ENCODE peak calls at places on chromosomes 2 and 18, in six cellular contexts. G is uterus, R is fibroblast of lung, A is right atrium auricular region, P is cardiac fibroblast, E is fibroblast of mammary gland. F is an unnamed sample.
A peak's percentile ranks its signal among the peaks of the same experiment; 100 is the strongest.

GRCh38 chr2:240962371-240963064 is 35.9 kb upstream of the SNED1 start:
- DNase-seq in G (peak; percentile 86), R (peak; percentile 95), P (peak; percentile 34), E (peak; percentile 66), A (peak; percentile 68), F (no peak)

GRCh38 chr2:150282821-150283309 is 204.6 kb downstream of the RND3 start:
- DNase-seq in G (peak; percentile 22), R (peak; percentile 70), P (no peak), E (peak; percentile 45), A (no peak), F (peak; percentile 79)

GRCh38 chr2:240347949-240348500 is 87.4 kb upstream of the GPC1 start:
- DNase-seq in E (no peak), P (no peak), R (no peak), G (no peak), A (no peak), F (no peak)

GRCh38 chr2:127261835-127262234 is 32.1 kb downstream of the ERCC3 start:
- DNase-seq in A (no peak), E (peak; percentile 6), G (no peak), P (peak; percentile 8), R (peak; percentile 94), F (peak; percentile 86)

GRCh38 chr18:63137999-63138448 is 181.5 kb downstream of the BCL2 start:
- DNase-seq in G (no peak), R (no peak), P (no peak), A (no peak), E (no peak), F (no peak)

GRCh38 chr2:118232391-118233255 is 144.4 kb downstream of the INSIG2 start:
- DNase-seq in R (no peak), A (no peak), G (no peak), E (no peak), P (no peak), F (no peak)

GRCh38 chr2:14722919-14723559 is 90.5 kb downstream of the LRATD1 start:
- DNase-seq in R (no peak), G (no peak), E (peak; percentile 45), A (no peak), P (no peak), F (no peak)

GRCh38 chr18:72541871-72542690 is 2.1 kb downstream of the CBLN2 start:
- DNase-seq in P (no peak), A (no peak), G (no peak), R (no peak), E (no peak), F (no peak)

GRCh38 chr2:180776924-180777323 is 203.5 kb upstream of the UBE2E3 start:
- DNase-seq in E (no peak), G (no peak), P (no peak), R (peak; percentile 23), A (no peak), F (peak; percentile 57)

DNA sequence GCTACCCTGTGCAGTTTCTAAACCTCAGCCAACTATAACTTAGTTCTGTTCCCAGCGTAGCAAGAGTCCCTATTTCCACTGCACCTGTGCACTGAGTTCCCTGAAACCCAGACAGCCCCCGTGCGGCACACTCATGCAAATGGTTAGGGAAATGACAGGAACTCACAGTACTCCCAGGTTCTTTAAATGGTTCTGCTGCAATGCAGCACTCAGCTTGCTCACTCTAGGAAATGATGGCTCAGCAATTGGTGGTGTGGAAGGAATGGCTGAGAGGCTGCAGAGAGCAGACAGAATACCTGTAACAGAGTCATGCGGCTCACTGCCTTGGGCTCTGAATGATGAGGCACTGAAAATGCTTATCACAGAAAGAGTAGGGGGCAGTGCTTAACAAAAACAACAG is 143.0 kb downstream of the RAD51AP2 start:
- DNase-seq in R (no peak), P (no peak), A (no peak), E (no peak), G (no peak), F (no peak)
- TF ChIP-seq CTCF in R (no peak), P (no peak), A (no peak), E (no peak), G (no peak), F (no peak)

GRCh38 chr2:136116813-136117390 is 1.0 kb downstream of the CXCR4 start:
- DNase-seq in A (no peak), R (no peak), G (no peak), P (peak; percentile 16), E (no peak), F (no peak)
- H3K4me3 ChIP-seq in A (peak overlapping the region; percentile 52), R (no peak overlapping the region), G (peak overlapping the region; percentile 27), P (peak overlapping the region; percentile 46), E (no peak overlapping the region), F (no peak overlapping the region)

DNA sequence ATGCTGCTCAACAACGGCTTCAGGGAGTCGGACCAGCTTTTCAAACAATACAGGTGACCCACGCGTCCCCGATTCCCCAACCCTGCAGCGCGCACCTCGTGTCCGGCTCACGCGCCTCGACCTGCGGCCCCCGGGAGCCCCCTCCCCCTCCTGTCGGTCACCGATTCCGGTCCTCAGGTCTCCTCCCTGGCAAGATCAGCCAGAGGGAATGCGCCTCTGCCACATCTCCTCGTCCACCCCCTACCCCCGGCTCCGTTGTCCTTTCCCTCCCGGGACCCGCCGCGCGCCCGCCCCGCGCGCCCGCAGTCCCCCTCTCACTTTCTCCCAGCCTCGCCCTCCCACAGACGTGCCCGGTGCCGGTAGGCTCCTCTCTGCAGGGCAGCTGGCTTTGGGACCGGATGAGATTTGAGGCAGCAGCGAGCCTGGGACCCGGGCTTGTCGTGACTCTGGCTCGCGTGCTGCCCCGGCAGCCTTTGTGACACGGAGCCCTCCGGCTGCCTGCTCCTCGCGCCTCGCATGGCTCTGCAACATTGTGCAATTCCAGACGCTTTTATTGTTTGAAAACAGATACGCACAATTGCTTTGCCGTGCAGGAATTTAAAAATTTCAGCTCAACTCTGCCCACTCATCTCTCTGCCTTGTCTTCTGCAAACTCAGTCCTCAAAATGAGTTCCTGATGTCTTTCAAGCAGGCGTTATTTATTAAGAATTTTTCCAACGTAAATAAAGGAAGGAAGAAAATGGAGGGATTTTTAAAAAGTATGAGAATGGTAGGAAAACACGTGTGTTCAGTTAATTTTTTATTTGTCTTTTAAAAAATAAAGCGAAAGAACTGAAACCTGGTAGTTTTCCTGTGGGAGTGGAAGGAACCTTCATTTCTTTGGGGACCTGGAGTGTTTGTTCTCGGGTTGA is 687 bp downstream of the TTC39C start:
- DNase-seq in P (peak; percentile 70), R (peak; percentile 71), G (peak; percentile 59), A (peak; percentile 77), E (peak; percentile 81), F (peak; percentile 87)
- TF ChIP-seq CTCF in P (no peak), R (no peak), G (no peak), A (no peak), E (no peak), F (no peak)

GRCh38 chr18:64416990-64417389 is 268.1 kb upstream of the LINC00305 start:
- DNase-seq in G (no peak), P (no peak), A (no peak), R (no peak), E (no peak), F (no peak)

GRCh38 chr18:64410685-64411084 is 261.8 kb upstream of the LINC00305 start:
- DNase-seq in P (no peak), G (no peak), A (no peak), E (no peak), R (no peak), F (no peak)

GRCh38 chr18:64419156-64419555 is 270.3 kb upstream of the LINC00305 start:
- DNase-seq in P (no peak), A (no peak), G (no peak), E (no peak), R (no peak), F (no peak)

GRCh38 chr18:64409511-64409910 is 260.6 kb upstream of the LINC00305 start:
- DNase-seq in E (peak; percentile 1), R (peak; percentile 5), G (no peak), P (peak; percentile 0), A (no peak), F (no peak)

DNA sequence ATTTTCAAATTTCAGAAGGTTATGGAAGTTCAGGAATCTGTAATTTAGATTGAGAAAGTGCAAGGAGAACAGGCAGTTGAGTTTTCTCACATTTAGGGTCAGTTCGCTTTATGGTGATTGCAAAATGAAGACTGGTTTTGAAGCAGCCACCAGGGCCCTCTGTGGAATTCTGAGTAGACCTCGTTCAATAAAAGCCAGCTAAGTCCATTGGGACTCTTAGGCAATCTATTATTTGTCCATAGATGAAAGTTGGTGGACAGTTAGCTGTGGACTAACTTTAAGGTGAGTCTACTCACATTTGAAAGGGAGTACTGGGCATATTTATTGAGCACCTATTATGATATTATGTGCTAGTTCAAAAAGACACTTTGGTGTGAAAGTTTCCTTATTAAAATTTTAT is 266.3 kb upstream of the LINC00305 start:
- DNase-seq in P (no peak), E (no peak), G (no peak), R (no peak), A (no peak), F (no peak)
- H3K4me3 ChIP-seq in P (no peak overlapping the region), E (no peak overlapping the region), G (no peak overlapping the region), R (no peak overlapping the region), A (no peak overlapping the region), F (no peak overlapping the region)

DNA sequence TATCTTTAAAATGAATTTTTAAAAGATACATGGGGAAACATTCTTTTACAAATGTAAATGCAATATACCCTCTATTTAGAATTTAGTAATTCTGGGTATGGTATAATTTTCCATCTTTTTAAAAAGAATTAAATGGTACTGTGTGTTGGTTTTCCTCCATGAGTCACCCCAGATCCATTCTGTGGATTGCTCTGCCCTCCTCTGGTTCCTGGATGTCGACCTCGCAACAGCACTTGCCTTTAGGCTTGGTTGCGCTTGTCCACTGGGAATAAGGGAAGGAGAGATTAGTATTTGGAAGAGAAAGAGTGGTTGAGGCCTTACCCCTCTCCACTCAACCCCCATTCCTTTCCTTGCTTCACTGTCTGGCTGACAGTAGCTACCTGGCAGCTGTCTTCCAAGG is 90.4 kb downstream of the FTCDNL1 start:
- DNase-seq in A (no peak), E (no peak), G (no peak), R (no peak), P (no peak), F (no peak)
- TF ChIP-seq CTCF in A (no peak), E (peak; percentile 0), G (no peak), R (no peak), P (no peak), F (no peak)

GRCh38 chr2:132416996-132417395 is 391 bp downstream of the GPR39 start:
- DNase-seq in R (no peak), E (no peak), G (no peak), A (no peak), P (no peak), F (no peak)
- H3K4me3 ChIP-seq in R (no peak overlapping the region), E (no peak overlapping the region), G (no peak overlapping the region), A (no peak overlapping the region), P (peak overlapping the region; percentile 40), F (no peak overlapping the region)

GRCh38 chr2:27377618-27378095 is 2.9 kb downstream of the ZNF513 start:
- DNase-seq in G (no peak), P (no peak), R (no peak), E (no peak), A (no peak), F (no peak)

GRCh38 chr2:27376866-27377617 is 3.5 kb downstream of the ZNF513 start:
- DNase-seq in E (no peak), R (no peak), G (no peak), A (no peak), P (no peak), F (no peak)

GRCh38 chr2:27379383-27379839 is 1.1 kb downstream of the ZNF513 start:
- DNase-seq in P (no peak), A (no peak), R (no peak), G (no peak), E (no peak), F (peak; percentile 25)

GRCh38 chr2:27378809-27379290 is 1.7 kb downstream of the ZNF513 start:
- DNase-seq in R (no peak), E (no peak), P (no peak), G (no peak), A (no peak), F (no peak)

GRCh38 chr2:27378096-27378808 is 2.3 kb downstream of the ZNF513 start:
- DNase-seq in G (no peak), R (no peak), E (peak; percentile 21), A (no peak), P (no peak), F (no peak)
- TF ChIP-seq CTCF in G (no peak), R (peak; percentile 17), E (peak; percentile 9), A (no peak), P (no peak), F (no peak)

F was measured in fibroblast of the aortic adventitia.